ENCODE peak calls at places on chromosomes 3 and 15, in six cellular contexts. I is left lung; S is activated naive CD4-positive, alpha-beta T cell treated with anti-CD3 and anti-CD28 coated beads, Interleukin-2, amount 50 U/mL, for 72 hours; P is HepG2; T is heart right ventricle; F is K562. X is an unnamed sample.

GRCh38 chr3:151426337-151426648 is 34.6 kb downstream of the IGSF10 start:
- ATAC-seq in T (no peak), S (no peak), F (peak), P (peak), I (no peak), X (no peak)

GRCh38 chr3:12479919-12480425 is 4.3 kb upstream of the TSEN2 start:
- ATAC-seq in I (peak), P (peak), S (peak), T (peak), F (peak), X (no peak)

GRCh38 chr15:62163847-62164499 is 1.1 kb downstream of the C2CD4B start:
- ATAC-seq in P (peak), T (peak), F (no peak), S (peak), I (peak), X (peak)

GRCh38 chr3:129686941-129687340 is 80.5 kb upstream of the PLXND1 start:
- ATAC-seq in I (peak), F (peak), S (no peak), T (peak), P (peak), X (no peak)

GRCh38 chr3:142850395-142851023 is 38.4 kb downstream of the PCOLCE2 start:
- ATAC-seq in F (peak), S (peak), I (peak), P (peak), T (peak), X (peak)

GRCh38 chr15:33293619-33294309 is 17.0 kb upstream of the RYR3 start:
- ATAC-seq in T (no peak), P (no peak), S (no peak), F (no peak), I (peak), X (no peak)

GRCh38 chr3:195829897-195830254 is 18.1 kb upstream of the MUC4 start:
- ATAC-seq in I (peak), F (no peak), S (no peak), T (no peak), P (peak), X (no peak)

GRCh38 chr3:139447486-139447885 is 28.8 kb downstream of the RBP2 start:
- ATAC-seq in F (no peak), T (no peak), S (no peak), I (no peak), P (no peak), X (no peak)

GRCh38 chr15:90482124-90483011 is 47.4 kb upstream of the CRTC3 start:
- ATAC-seq in F (peak), S (peak), I (peak), P (peak), T (no peak), X (no peak)

X was measured in gastroesophageal sphincter.